ENCODE peak calls at places on chromosomes 12 and 14, in seven cellular contexts. Z is neural crest cell, V is GM04504, Y is lung microvascular endothelial cell, Q is HuH-7.5, T is Caki2, L is GDM1. X is an unnamed sample.

GRCh38 chr12:39145175-39145999 is 240.0 kb upstream of the CPNE8 start:
- DNase-seq in Z (peak), V (no peak), Y (peak), Q (no peak), T (peak), L (no peak), X (no peak)

GRCh38 chr12:51848843-51849735 is 571 bp upstream of the FIGNL2 start:
- DNase-seq in Z (peak), V (no peak), Y (no peak), Q (peak), T (peak), L (no peak), X (no peak)

GRCh38 chr14:100612879-100613455 is 25.8 kb upstream of the BEGAIN start:
- DNase-seq in Z (no peak), V (no peak), Y (no peak), Q (no peak), T (no peak), L (no peak), X (no peak)

GRCh38 chr12:59040651-59041050 is 120.3 kb upstream of the LRIG3 start:
- DNase-seq in Z (no peak), V (peak), Y (peak), Q (no peak), T (peak), L (no peak), X (no peak)

GRCh38 chr14:103071544-103072251 is 12.3 kb upstream of the LBHD2 start:
- DNase-seq in Z (no peak), V (no peak), Y (peak), Q (no peak), T (peak), L (no peak), X (no peak)

GRCh38 chr12:108468149-108468968 is 46.7 kb upstream of the FICD start:
- DNase-seq in Z (peak), V (no peak), Y (peak), Q (peak), T (peak), L (no peak), X (no peak)

GRCh38 chr12:38904932-38905479 is 385 bp downstream of the CPNE8 start:
- DNase-seq in Z (peak), V (peak), Y (peak), Q (peak), T (peak), L (no peak), X (no peak)

GRCh38 chr12:15879413-15879812 is 2.8 kb upstream of the STRAP start:
- DNase-seq in Z (no peak), V (no peak), Y (no peak), Q (no peak), T (no peak), L (no peak), X (no peak)

GRCh38 chr12:9707864-9708808 is 24.8 kb downstream of the CLECL1 start:
- DNase-seq in Z (peak), V (peak), Y (peak), Q (no peak), T (peak), L (no peak), X (peak)

GRCh38 chr14:48616941-48617340 is 941.5 kb upstream of the MDGA2 start:
- DNase-seq in Z (no peak), V (no peak), Y (no peak), Q (no peak), T (no peak), L (no peak), X (no peak)

GRCh38 chr12:103805961-103806360 is 35.1 kb downstream of the NT5DC3 start:
- DNase-seq in Z (no peak), V (no peak), Y (no peak), Q (no peak), T (no peak), L (no peak), X (no peak)

GRCh38 chr12:69330475-69331473 is 17.4 kb upstream of the LYZ start:
- DNase-seq in Z (no peak), V (no peak), Y (peak), Q (no peak), T (no peak), L (no peak), X (peak)

GRCh38 chr14:106347890-106348755 is 821.7 kb downstream of the TMEM121 start:
- DNase-seq in Z (no peak), V (no peak), Y (no peak), Q (no peak), T (no peak), L (no peak), X (no peak)

GRCh38 chr12:60265741-60266140 is 669.9 kb downstream of the SLC16A7 start:
- DNase-seq in Z (no peak), V (no peak), Y (no peak), Q (no peak), T (no peak), L (no peak), X (no peak)

GRCh38 chr14:100438678-100439592 is 115.8 kb downstream of the SLC25A47 start:
- DNase-seq in Z (no peak), V (no peak), Y (peak), Q (peak), T (peak), L (no peak), X (no peak)

GRCh38 chr12:119788783-119789182 is 88.3 kb downstream of the CIT start:
- DNase-seq in Z (no peak), V (no peak), Y (peak), Q (no peak), T (no peak), L (no peak), X (no peak)

GRCh38 chr12:55718650-55719275 is 1.4 kb upstream of the RDH5 start:
- DNase-seq in Z (no peak), V (no peak), Y (no peak), Q (no peak), T (no peak), L (no peak), X (no peak)

X was measured in AML-193.